ENCODE peak calls at places on chromosomes 13 and 19, in four cellular contexts. One of them, this sample, is unnamed.
A peak's percentile ranks its signal among the peaks of the same experiment; 100 is the strongest.

GRCh38 chr19:1471514-1472107 is 7.4 kb downstream of the C19orf25 start:
- DNase-seq in suprapubic skin: no peak
- DNase-seq in esophagus muscularis mucosa: no peak
- DNase-seq in H1: no peak
- DNase-seq in this sample: peak; percentile 29

GRCh38 chr19:47610902-47611301 is 2.0 kb downstream of the BICRA start:
- DNase-seq in esophagus muscularis mucosa: no peak
- DNase-seq in suprapubic skin: no peak
- DNase-seq in H1: no peak
- DNase-seq in this sample: no peak

GRCh38 chr19:42285546-42285945 is 16.4 kb upstream of the PRR19 start:
- DNase-seq in esophagus muscularis mucosa: no peak
- DNase-seq in suprapubic skin: no peak
- DNase-seq in H1: no peak
- DNase-seq in this sample: no peak

GRCh38 chr19:30857388-30857787 is 485.2 kb downstream of the ZNF536 start:
- DNase-seq in esophagus muscularis mucosa: peak; percentile 66
- DNase-seq in H1: peak; percentile 43
- DNase-seq in suprapubic skin: no peak
- DNase-seq in this sample: no peak

GRCh38 chr19:49338691-49339363 is 3.6 kb downstream of the CD37 start:
- DNase-seq in H1: peak; percentile 99
- DNase-seq in esophagus muscularis mucosa: peak; percentile 92
- DNase-seq in suprapubic skin: peak; percentile 92
- DNase-seq in this sample: peak; percentile 94

GRCh38 chr19:10019246-10019645 is 6.0 kb downstream of the RDH8 start:
- DNase-seq in suprapubic skin: no peak
- DNase-seq in esophagus muscularis mucosa: no peak
- DNase-seq in H1: no peak
- DNase-seq in this sample: no peak

GRCh38 chr13:77448689-77449088 is 86.8 kb upstream of the SCEL start:
- DNase-seq in esophagus muscularis mucosa: no peak
- DNase-seq in suprapubic skin: no peak
- DNase-seq in H1: no peak
- DNase-seq in this sample: no peak

GRCh38 chr13:48235100-48235813 is 2.3 kb downstream of the ITM2B start:
- DNase-seq in H1: no peak
- DNase-seq in esophagus muscularis mucosa: no peak
- DNase-seq in suprapubic skin: no peak
- DNase-seq in this sample: peak; percentile 67

GRCh38 chr19:7540761-7541480 is 5.4 kb downstream of the PNPLA6 start:
- DNase-seq in suprapubic skin: no peak
- DNase-seq in esophagus muscularis mucosa: no peak
- DNase-seq in H1: peak; percentile 92
- DNase-seq in this sample: peak; percentile 83

GRCh38 chr19:933553-933882 is 7.7 kb downstream of the ARID3A start:
- DNase-seq in esophagus muscularis mucosa: no peak
- DNase-seq in H1: no peak
- DNase-seq in suprapubic skin: no peak
- DNase-seq in this sample: no peak

GRCh38 chr13:64457976-64458375 is 2772.2 kb downstream of the PCDH9 start:
- DNase-seq in suprapubic skin: no peak
- DNase-seq in esophagus muscularis mucosa: no peak
- DNase-seq in H1: no peak
- DNase-seq in this sample: no peak

GRCh38 chr19:2841858-2842574 is 741 bp downstream of the ZNF555 start:
- DNase-seq in esophagus muscularis mucosa: no peak
- DNase-seq in suprapubic skin: no peak
- DNase-seq in H1: peak; percentile 56
- DNase-seq in this sample: no peak

GRCh38 chr13:90270231-90270630 is 1077.3 kb upstream of the MIR17HG start:
- DNase-seq in esophagus muscularis mucosa: no peak
- DNase-seq in suprapubic skin: no peak
- DNase-seq in H1: no peak
- DNase-seq in this sample: no peak

GRCh38 chr13:20134732-20135131 is 26.1 kb downstream of the GJA3 start:
- DNase-seq in suprapubic skin: peak; percentile 26
- DNase-seq in H1: no peak
- DNase-seq in esophagus muscularis mucosa: no peak
- DNase-seq in this sample: no peak

GRCh38 chr13:24355103-24355502 is 45.7 kb downstream of the C1QTNF9 start:
- DNase-seq in H1: no peak
- DNase-seq in esophagus muscularis mucosa: peak; percentile 66
- DNase-seq in suprapubic skin: no peak
- DNase-seq in this sample: no peak

GRCh38 chr13:52879950-52880650 is 31.7 kb upstream of the PCDH8 start:
- DNase-seq in H1: no peak
- DNase-seq in esophagus muscularis mucosa: no peak
- DNase-seq in suprapubic skin: no peak
- DNase-seq in this sample: no peak

GRCh38 chr19:55646889-55647731 is 902 bp upstream of the CCDC106 start:
- DNase-seq in esophagus muscularis mucosa: no peak
- DNase-seq in suprapubic skin: no peak
- DNase-seq in H1: no peak
- DNase-seq in this sample: no peak

GRCh38 chr19:29724102-29724641 is 9.1 kb upstream of the C19orf12 start:
- DNase-seq in suprapubic skin: no peak
- DNase-seq in H1: peak; percentile 73
- DNase-seq in esophagus muscularis mucosa: no peak
- DNase-seq in this sample: peak; percentile 83

GRCh38 chr13:40483601-40484000 is 182.8 kb downstream of the FOXO1 start:
- DNase-seq in H1: no peak
- DNase-seq in suprapubic skin: no peak
- DNase-seq in esophagus muscularis mucosa: no peak
- DNase-seq in this sample: peak; percentile 63

GRCh38 chr19:33673996-33674395 is 52.2 kb downstream of the CHST8 start:
- DNase-seq in suprapubic skin: no peak
- DNase-seq in H1: no peak
- DNase-seq in esophagus muscularis mucosa: no peak
- DNase-seq in this sample: no peak

GRCh38 chr13:38921081-38921480 is 69.5 kb downstream of the STOML3 start:
- DNase-seq in suprapubic skin: no peak
- DNase-seq in H1: no peak
- DNase-seq in esophagus muscularis mucosa: no peak
- DNase-seq in this sample: no peak

GRCh38 chr13:65913173-65913572 is 1317.0 kb downstream of the PCDH9 start:
- DNase-seq in suprapubic skin: no peak
- DNase-seq in esophagus muscularis mucosa: no peak
- DNase-seq in H1: no peak
- DNase-seq in this sample: no peak

GRCh38 chr19:50651174-50651573 is 1.9 kb downstream of the C19orf81 start:
- DNase-seq in H1: no peak
- DNase-seq in suprapubic skin: no peak
- DNase-seq in esophagus muscularis mucosa: no peak
- DNase-seq in this sample: no peak
- TF ChIP-seq POLR2AphosphoS5 in H1: no peak
- TF ChIP-seq POLR2AphosphoS5 in suprapubic skin: no peak
- TF ChIP-seq POLR2AphosphoS5 in esophagus muscularis mucosa: no peak
- TF ChIP-seq POLR2AphosphoS5 in this sample: no peak

GRCh38 chr13:100209857-100210580 is 121.1 kb downstream of the PCCA start:
- DNase-seq in suprapubic skin: no peak
- DNase-seq in H1: no peak
- DNase-seq in esophagus muscularis mucosa: no peak
- DNase-seq in this sample: no peak
- TF ChIP-seq EP300 in suprapubic skin: no peak
- TF ChIP-seq EP300 in H1: no peak
- TF ChIP-seq EP300 in esophagus muscularis mucosa: no peak
- TF ChIP-seq EP300 in this sample: no peak

GRCh38 chr19:35509861-35510625 is 3.4 kb downstream of the DMKN start:
- DNase-seq in H1: peak; percentile 98
- DNase-seq in esophagus muscularis mucosa: no peak
- DNase-seq in suprapubic skin: no peak
- DNase-seq in this sample: peak; percentile 92
- TF ChIP-seq POLR2A in H1: peak; percentile 94
- TF ChIP-seq POLR2A in esophagus muscularis mucosa: no peak
- TF ChIP-seq POLR2A in suprapubic skin: no peak
- TF ChIP-seq POLR2A in this sample: no peak

DNA sequence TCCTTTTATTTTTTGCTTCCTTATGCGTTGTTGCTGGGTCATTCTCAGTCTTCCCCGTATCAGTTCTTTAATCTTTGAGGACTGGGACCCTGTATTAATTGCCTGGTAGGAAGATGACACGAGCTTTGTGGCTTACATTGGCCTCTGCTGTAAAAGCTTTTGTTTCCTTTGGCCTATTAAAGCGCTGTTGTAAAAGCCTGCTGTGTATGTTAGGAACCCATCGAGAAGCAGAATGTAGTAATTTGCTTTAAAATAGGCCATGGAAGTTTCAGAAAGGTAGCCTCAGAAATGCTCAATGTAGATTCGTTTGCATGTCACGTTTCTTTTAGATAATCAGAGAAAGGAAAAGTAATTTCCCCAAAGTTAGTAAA is 257.5 kb upstream of the STARD13 start:
- DNase-seq in suprapubic skin: no peak
- DNase-seq in esophagus muscularis mucosa: no peak
- DNase-seq in H1: no peak
- DNase-seq in this sample: no peak
- TF ChIP-seq POLR2AphosphoS5 in suprapubic skin: no peak
- TF ChIP-seq POLR2AphosphoS5 in esophagus muscularis mucosa: no peak
- TF ChIP-seq POLR2AphosphoS5 in H1: no peak
- TF ChIP-seq POLR2AphosphoS5 in this sample: no peak

GRCh38 chr13:49683489-49683888 is 7.8 kb downstream of the EBPL start:
- DNase-seq in suprapubic skin: no peak
- DNase-seq in H1: no peak
- DNase-seq in esophagus muscularis mucosa: no peak
- DNase-seq in this sample: no peak
- TF ChIP-seq EP300 in suprapubic skin: no peak
- TF ChIP-seq EP300 in H1: no peak
- TF ChIP-seq EP300 in esophagus muscularis mucosa: no peak
- TF ChIP-seq EP300 in this sample: no peak

GRCh38 chr19:45881082-45881908 is 4.6 kb downstream of the IRF2BP1 start:
- DNase-seq in esophagus muscularis mucosa: no peak
- DNase-seq in suprapubic skin: no peak
- DNase-seq in H1: no peak
- DNase-seq in this sample: no peak

GRCh38 chr19:45881909-45882528 is 3.9 kb downstream of the IRF2BP1 start:
- DNase-seq in esophagus muscularis mucosa: no peak
- DNase-seq in suprapubic skin: no peak
- DNase-seq in H1: peak; percentile 67
- DNase-seq in this sample: no peak

GRCh38 chr19:45883586-45883880 is 2.4 kb downstream of the IRF2BP1 start:
- DNase-seq in H1: no peak
- DNase-seq in esophagus muscularis mucosa: no peak
- DNase-seq in suprapubic skin: no peak
- DNase-seq in this sample: no peak

GRCh38 chr19:45883881-45884681 is 1.9 kb downstream of the IRF2BP1 start:
- DNase-seq in suprapubic skin: no peak
- DNase-seq in H1: no peak
- DNase-seq in esophagus muscularis mucosa: no peak
- DNase-seq in this sample: peak; percentile 87

DNA sequence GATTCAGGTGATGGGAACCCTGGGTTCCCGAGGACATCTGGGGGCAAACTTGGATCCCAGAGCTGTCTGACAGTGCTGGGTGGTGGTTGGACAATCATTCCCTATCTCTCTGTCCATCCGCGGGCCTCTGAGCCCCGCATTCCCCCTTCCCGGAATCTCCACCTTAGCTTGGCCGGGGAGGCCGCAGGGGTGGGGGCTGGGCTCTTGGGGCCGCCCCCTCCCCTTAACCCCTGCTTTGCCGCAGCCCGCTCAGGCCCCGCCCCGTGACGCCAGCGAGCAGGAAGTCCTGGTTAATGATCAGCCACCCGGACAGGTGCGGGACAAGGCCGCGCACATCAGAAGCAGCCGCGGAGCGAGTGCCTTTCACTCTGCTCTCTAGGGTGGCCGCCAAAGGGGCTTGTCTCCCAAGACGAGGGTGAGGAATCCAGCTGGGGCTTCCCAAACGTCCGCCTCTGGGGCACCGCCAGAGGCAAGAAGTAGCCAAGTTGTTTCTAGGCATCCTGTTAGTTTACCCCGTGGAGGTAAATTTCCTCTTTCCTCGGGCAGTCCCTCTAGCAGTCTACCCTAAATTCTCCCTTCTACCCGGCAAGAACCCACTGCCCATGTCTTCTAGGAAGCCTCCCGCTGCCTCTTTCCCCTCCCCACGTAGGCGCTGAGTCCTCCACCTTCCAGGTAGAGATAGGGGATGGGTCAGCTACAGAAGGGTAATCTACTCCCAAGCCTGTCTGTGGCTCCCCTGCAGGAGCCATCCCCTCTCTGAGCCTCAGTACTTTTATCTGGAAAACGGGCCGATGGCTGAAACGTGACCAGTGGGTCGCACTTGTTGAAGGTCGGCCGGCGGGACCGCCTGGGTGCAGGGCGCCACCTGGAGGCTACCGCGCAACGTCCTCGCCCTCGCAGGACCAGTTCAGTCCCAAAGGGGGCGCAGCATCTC is 3.0 kb downstream of the IRF2BP1 start:
- DNase-seq in H1: peak; percentile 98
- DNase-seq in suprapubic skin: peak; percentile 88
- DNase-seq in esophagus muscularis mucosa: peak; percentile 96
- DNase-seq in this sample: peak; percentile 90
- TF ChIP-seq POLR2A in H1: peak; percentile 61
- TF ChIP-seq POLR2A in suprapubic skin: no peak
- TF ChIP-seq POLR2A in esophagus muscularis mucosa: no peak
- TF ChIP-seq POLR2A in this sample: no peak

GRCh38 chr19:16306728-16307402 is 17.8 kb upstream of the KLF2 start:
- DNase-seq in H1: peak; percentile 58
- DNase-seq in esophagus muscularis mucosa: no peak
- DNase-seq in suprapubic skin: no peak
- DNase-seq in this sample: no peak

GRCh38 chr19:16298334-16298733 is 26.3 kb upstream of the KLF2 start:
- DNase-seq in H1: no peak
- DNase-seq in suprapubic skin: no peak
- DNase-seq in esophagus muscularis mucosa: no peak
- DNase-seq in this sample: no peak

GRCh38 chr19:16303755-16304154 is 20.9 kb upstream of the KLF2 start:
- DNase-seq in suprapubic skin: no peak
- DNase-seq in H1: no peak
- DNase-seq in esophagus muscularis mucosa: no peak
- DNase-seq in this sample: no peak

GRCh38 chr19:16297575-16298178 is 26.9 kb upstream of the KLF2 start:
- DNase-seq in esophagus muscularis mucosa: no peak
- DNase-seq in H1: no peak
- DNase-seq in suprapubic skin: no peak
- DNase-seq in this sample: no peak

GRCh38 chr19:16301999-16302694 is 22.5 kb upstream of the KLF2 start:
- DNase-seq in esophagus muscularis mucosa: no peak
- DNase-seq in suprapubic skin: no peak
- DNase-seq in H1: no peak
- DNase-seq in this sample: peak; percentile 53
- TF ChIP-seq POLR2AphosphoS5 in esophagus muscularis mucosa: no peak
- TF ChIP-seq POLR2AphosphoS5 in suprapubic skin: no peak
- TF ChIP-seq POLR2AphosphoS5 in H1: no peak
- TF ChIP-seq POLR2AphosphoS5 in this sample: no peak

DNA sequence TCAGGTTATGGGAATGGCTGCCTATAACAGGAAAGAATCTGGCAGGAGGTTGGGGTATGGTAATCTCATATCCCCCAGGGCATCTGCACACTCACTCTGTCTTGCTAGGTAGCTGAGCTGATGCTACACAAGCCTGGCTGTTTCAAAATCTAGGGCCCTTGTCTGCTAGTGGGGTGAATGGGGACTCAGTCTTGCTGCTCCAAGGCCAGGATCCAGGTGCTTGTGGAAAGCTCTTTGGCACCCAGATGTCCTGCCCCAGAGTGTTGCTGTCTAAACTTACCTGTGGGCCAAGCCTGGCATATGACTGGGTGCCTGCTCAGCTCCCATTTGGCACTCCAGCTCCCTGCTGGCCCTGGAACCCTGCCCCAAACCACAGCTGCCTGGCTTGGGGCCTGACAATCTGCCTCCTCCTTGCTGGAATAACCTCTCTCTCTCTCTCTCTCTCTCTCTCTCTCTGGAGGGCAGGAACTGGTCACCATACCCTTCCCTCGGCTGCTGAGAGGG is 158.1 kb upstream of the TSC22D1 start:
- DNase-seq in suprapubic skin: no peak
- DNase-seq in H1: no peak
- DNase-seq in esophagus muscularis mucosa: no peak
- DNase-seq in this sample: peak; percentile 52
- TF ChIP-seq EP300 in suprapubic skin: no peak
- TF ChIP-seq EP300 in H1: no peak
- TF ChIP-seq EP300 in esophagus muscularis mucosa: no peak
- TF ChIP-seq EP300 in this sample: no peak